ENCODE peak calls at places on chromosomes 6 and 20, in seven cellular contexts. One of them, this sample, is unnamed.

GRCh38 chr6:129683606-129684322 is 26.2 kb downstream of the ARHGAP18 start:
- DNase-seq in AG10803: peak
- DNase-seq in tibial nerve: peak
- DNase-seq in cardiac fibroblast: peak
- DNase-seq in WERI-Rb-1: no peak
- DNase-seq in tibial artery: peak
- DNase-seq in heart right ventricle: peak
- DNase-seq in this sample: peak

GRCh38 chr6:139060332-139060731 is 31.8 kb downstream of the ABRACL start:
- DNase-seq in AG10803: peak
- DNase-seq in tibial nerve: no peak
- DNase-seq in cardiac fibroblast: peak
- DNase-seq in WERI-Rb-1: no peak
- DNase-seq in tibial artery: no peak
- DNase-seq in heart right ventricle: no peak
- DNase-seq in this sample: no peak

GRCh38 chr20:10611357-10611756 is 62.4 kb downstream of the JAG1 start:
- DNase-seq in AG10803: peak
- DNase-seq in tibial nerve: no peak
- DNase-seq in cardiac fibroblast: peak
- DNase-seq in WERI-Rb-1: peak
- DNase-seq in tibial artery: no peak
- DNase-seq in heart right ventricle: peak
- DNase-seq in this sample: no peak

GRCh38 chr6:39980839-39981580 is 46.7 kb upstream of the MOCS1 start:
- DNase-seq in AG10803: peak
- DNase-seq in tibial nerve: peak
- DNase-seq in cardiac fibroblast: peak
- DNase-seq in WERI-Rb-1: peak
- DNase-seq in tibial artery: no peak
- DNase-seq in heart right ventricle: no peak
- DNase-seq in this sample: peak

GRCh38 chr6:88573971-88574370 is 389.4 kb downstream of the RNGTT start:
- DNase-seq in AG10803: no peak
- DNase-seq in tibial nerve: no peak
- DNase-seq in cardiac fibroblast: no peak
- DNase-seq in WERI-Rb-1: no peak
- DNase-seq in tibial artery: no peak
- DNase-seq in heart right ventricle: no peak
- DNase-seq in this sample: no peak

GRCh38 chr6:85428486-85428885 is 21.4 kb upstream of the NT5E start:
- DNase-seq in AG10803: peak
- DNase-seq in tibial nerve: no peak
- DNase-seq in cardiac fibroblast: no peak
- DNase-seq in WERI-Rb-1: no peak
- DNase-seq in tibial artery: no peak
- DNase-seq in heart right ventricle: no peak
- DNase-seq in this sample: no peak

GRCh38 chr20:47247972-47248371 is 108.5 kb downstream of the ZMYND8 start:
- DNase-seq in AG10803: no peak
- DNase-seq in tibial nerve: no peak
- DNase-seq in cardiac fibroblast: no peak
- DNase-seq in WERI-Rb-1: no peak
- DNase-seq in tibial artery: no peak
- DNase-seq in heart right ventricle: no peak
- DNase-seq in this sample: no peak

GRCh38 chr6:100433726-100434435 is 30.8 kb downstream of the SIM1 start:
- DNase-seq in AG10803: no peak
- DNase-seq in tibial nerve: no peak
- DNase-seq in cardiac fibroblast: no peak
- DNase-seq in WERI-Rb-1: no peak
- DNase-seq in tibial artery: no peak
- DNase-seq in heart right ventricle: no peak
- DNase-seq in this sample: no peak

GRCh38 chr6:15621203-15622044 is 41.4 kb downstream of the DTNBP1 start:
- DNase-seq in AG10803: peak
- DNase-seq in tibial nerve: peak
- DNase-seq in cardiac fibroblast: peak
- DNase-seq in WERI-Rb-1: peak
- DNase-seq in tibial artery: no peak
- DNase-seq in heart right ventricle: peak
- DNase-seq in this sample: peak

GRCh38 chr20:31542201-31542842 is 28.1 kb downstream of the HM13 start:
- DNase-seq in AG10803: peak
- DNase-seq in tibial nerve: no peak
- DNase-seq in cardiac fibroblast: peak
- DNase-seq in WERI-Rb-1: no peak
- DNase-seq in tibial artery: no peak
- DNase-seq in heart right ventricle: no peak
- DNase-seq in this sample: peak

GRCh38 chr6:46490425-46491200 is 636 bp downstream of the RCAN2 start:
- DNase-seq in AG10803: no peak
- DNase-seq in tibial nerve: no peak
- DNase-seq in cardiac fibroblast: no peak
- DNase-seq in WERI-Rb-1: peak
- DNase-seq in tibial artery: peak
- DNase-seq in heart right ventricle: peak
- DNase-seq in this sample: peak

GRCh38 chr6:15901141-15902115 is 227.5 kb upstream of the MYLIP start:
- DNase-seq in AG10803: no peak
- DNase-seq in tibial nerve: peak
- DNase-seq in cardiac fibroblast: no peak
- DNase-seq in WERI-Rb-1: no peak
- DNase-seq in tibial artery: no peak
- DNase-seq in heart right ventricle: no peak
- DNase-seq in this sample: peak

GRCh38 chr6:150967910-150968309 is 102.4 kb downstream of the MTHFD1L start:
- DNase-seq in AG10803: no peak
- DNase-seq in tibial nerve: no peak
- DNase-seq in cardiac fibroblast: no peak
- DNase-seq in WERI-Rb-1: no peak
- DNase-seq in tibial artery: no peak
- DNase-seq in heart right ventricle: no peak
- DNase-seq in this sample: no peak

GRCh38 chr6:130752292-130752691 is 74.9 kb upstream of the SMLR1 start:
- DNase-seq in AG10803: peak
- DNase-seq in tibial nerve: no peak
- DNase-seq in cardiac fibroblast: no peak
- DNase-seq in WERI-Rb-1: no peak
- DNase-seq in tibial artery: no peak
- DNase-seq in heart right ventricle: no peak
- DNase-seq in this sample: no peak

GRCh38 chr6:78513856-78514255 is 353.5 kb upstream of the IRAK1BP1 start:
- DNase-seq in AG10803: no peak
- DNase-seq in tibial nerve: no peak
- DNase-seq in cardiac fibroblast: peak
- DNase-seq in WERI-Rb-1: peak
- DNase-seq in tibial artery: no peak
- DNase-seq in heart right ventricle: no peak
- DNase-seq in this sample: no peak

GRCh38 chr6:53128842-53129241 is 19.8 kb downstream of the GCM1 start:
- DNase-seq in AG10803: peak
- DNase-seq in tibial nerve: no peak
- DNase-seq in cardiac fibroblast: no peak
- DNase-seq in WERI-Rb-1: no peak
- DNase-seq in tibial artery: no peak
- DNase-seq in heart right ventricle: no peak
- DNase-seq in this sample: no peak

GRCh38 chr20:22428051-22428450 is 156.3 kb downstream of the FOXA2 start:
- DNase-seq in AG10803: no peak
- DNase-seq in tibial nerve: no peak
- DNase-seq in cardiac fibroblast: no peak
- DNase-seq in WERI-Rb-1: no peak
- DNase-seq in tibial artery: no peak
- DNase-seq in heart right ventricle: no peak
- DNase-seq in this sample: no peak

GRCh38 chr6:67717281-67717680 is 917.8 kb upstream of the ADGRB3 start:
- DNase-seq in AG10803: no peak
- DNase-seq in tibial nerve: no peak
- DNase-seq in cardiac fibroblast: peak
- DNase-seq in WERI-Rb-1: no peak
- DNase-seq in tibial artery: no peak
- DNase-seq in heart right ventricle: no peak
- DNase-seq in this sample: no peak

GRCh38 chr20:47287609-47288144 is 68.8 kb downstream of the ZMYND8 start:
- DNase-seq in AG10803: no peak
- DNase-seq in tibial nerve: no peak
- DNase-seq in cardiac fibroblast: no peak
- DNase-seq in WERI-Rb-1: no peak
- DNase-seq in tibial artery: no peak
- DNase-seq in heart right ventricle: no peak
- DNase-seq in this sample: no peak

GRCh38 chr6:151167034-151167433 is 72.7 kb upstream of the AKAP12 start:
- DNase-seq in AG10803: no peak
- DNase-seq in tibial nerve: no peak
- DNase-seq in cardiac fibroblast: no peak
- DNase-seq in WERI-Rb-1: peak
- DNase-seq in tibial artery: no peak
- DNase-seq in heart right ventricle: no peak
- DNase-seq in this sample: no peak

GRCh38 chr6:127198549-127198948 is 68.1 kb upstream of the RNF146 start:
- DNase-seq in AG10803: peak
- DNase-seq in tibial nerve: peak
- DNase-seq in cardiac fibroblast: peak
- DNase-seq in WERI-Rb-1: no peak
- DNase-seq in tibial artery: no peak
- DNase-seq in heart right ventricle: no peak
- DNase-seq in this sample: peak

GRCh38 chr20:1895674-1896496 is 678 bp downstream of the SIRPA start:
- DNase-seq in AG10803: peak
- DNase-seq in tibial nerve: no peak
- DNase-seq in cardiac fibroblast: peak
- DNase-seq in WERI-Rb-1: no peak
- DNase-seq in tibial artery: peak
- DNase-seq in heart right ventricle: peak
- DNase-seq in this sample: peak
- H3K4me3 ChIP-seq in AG10803: peak
- H3K4me3 ChIP-seq in tibial nerve: peak
- H3K4me3 ChIP-seq in cardiac fibroblast: peak
- H3K4me3 ChIP-seq in WERI-Rb-1: peak
- H3K4me3 ChIP-seq in tibial artery: peak
- H3K4me3 ChIP-seq in heart right ventricle: peak
- H3K4me3 ChIP-seq in this sample: peak

GRCh38 chr6:125792680-125793079 is 1.9 kb downstream of the NCOA7 start:
- DNase-seq in AG10803: peak
- DNase-seq in tibial nerve: no peak
- DNase-seq in cardiac fibroblast: peak
- DNase-seq in WERI-Rb-1: no peak
- DNase-seq in tibial artery: no peak
- DNase-seq in heart right ventricle: no peak
- DNase-seq in this sample: no peak
- H3K4me3 ChIP-seq in AG10803: no peak
- H3K4me3 ChIP-seq in tibial nerve: peak
- H3K4me3 ChIP-seq in cardiac fibroblast: peak
- H3K4me3 ChIP-seq in WERI-Rb-1: no peak
- H3K4me3 ChIP-seq in tibial artery: no peak
- H3K4me3 ChIP-seq in heart right ventricle: no peak
- H3K4me3 ChIP-seq in this sample: no peak

DNA sequence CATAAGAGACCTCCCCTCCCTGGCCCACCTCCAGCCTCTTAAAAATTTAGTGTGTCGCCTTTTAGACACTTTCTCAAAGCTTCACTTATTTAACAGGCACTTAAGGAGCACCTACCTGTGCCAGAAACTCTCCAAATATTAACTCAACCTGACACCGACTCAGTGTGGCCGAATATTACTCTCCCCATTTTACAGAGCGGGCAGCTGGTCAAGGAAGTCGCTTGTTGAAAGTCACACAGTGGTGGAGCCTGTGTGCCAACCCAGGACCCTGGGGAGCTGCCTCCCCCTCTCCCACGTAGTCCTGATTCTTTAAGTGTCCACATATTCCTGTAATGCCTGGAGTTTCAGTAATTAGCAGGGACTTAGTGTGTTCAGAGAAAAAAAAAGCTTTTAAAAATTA is 1.0 kb upstream of the PMEPA1 start:
- DNase-seq in AG10803: no peak
- DNase-seq in tibial nerve: no peak
- DNase-seq in cardiac fibroblast: no peak
- DNase-seq in WERI-Rb-1: no peak
- DNase-seq in tibial artery: no peak
- DNase-seq in heart right ventricle: no peak
- DNase-seq in this sample: no peak
- H3K4me3 ChIP-seq in AG10803: peak
- H3K4me3 ChIP-seq in tibial nerve: peak
- H3K4me3 ChIP-seq in cardiac fibroblast: peak
- H3K4me3 ChIP-seq in WERI-Rb-1: peak
- H3K4me3 ChIP-seq in tibial artery: peak
- H3K4me3 ChIP-seq in heart right ventricle: peak
- H3K4me3 ChIP-seq in this sample: no peak

DNA sequence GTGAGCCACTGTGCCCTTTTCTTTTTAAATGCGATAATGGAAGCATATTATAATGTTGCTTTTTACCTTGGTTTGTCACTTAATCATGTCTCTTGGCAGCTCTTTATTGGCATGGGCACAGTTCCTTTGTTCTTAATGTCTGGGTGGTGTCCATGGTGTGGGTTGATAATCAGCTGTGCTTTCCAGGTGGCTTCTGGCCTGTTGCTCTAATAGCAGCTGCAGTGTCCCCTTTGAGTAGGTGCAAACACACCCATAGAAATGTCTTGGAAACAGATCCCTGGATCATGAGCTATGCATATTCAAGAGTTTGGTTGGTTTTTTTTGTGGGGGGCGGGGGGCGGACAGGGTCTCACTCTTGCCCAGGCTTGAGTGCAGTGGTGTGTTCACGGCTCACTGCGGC is 29.9 kb downstream of the EFCAB8 start:
- DNase-seq in AG10803: no peak
- DNase-seq in tibial nerve: no peak
- DNase-seq in cardiac fibroblast: no peak
- DNase-seq in WERI-Rb-1: no peak
- DNase-seq in tibial artery: no peak
- DNase-seq in heart right ventricle: no peak
- DNase-seq in this sample: no peak
- H3K4me3 ChIP-seq in AG10803: no peak
- H3K4me3 ChIP-seq in tibial nerve: no peak
- H3K4me3 ChIP-seq in cardiac fibroblast: no peak
- H3K4me3 ChIP-seq in WERI-Rb-1: no peak
- H3K4me3 ChIP-seq in tibial artery: no peak
- H3K4me3 ChIP-seq in heart right ventricle: no peak
- H3K4me3 ChIP-seq in this sample: no peak

DNA sequence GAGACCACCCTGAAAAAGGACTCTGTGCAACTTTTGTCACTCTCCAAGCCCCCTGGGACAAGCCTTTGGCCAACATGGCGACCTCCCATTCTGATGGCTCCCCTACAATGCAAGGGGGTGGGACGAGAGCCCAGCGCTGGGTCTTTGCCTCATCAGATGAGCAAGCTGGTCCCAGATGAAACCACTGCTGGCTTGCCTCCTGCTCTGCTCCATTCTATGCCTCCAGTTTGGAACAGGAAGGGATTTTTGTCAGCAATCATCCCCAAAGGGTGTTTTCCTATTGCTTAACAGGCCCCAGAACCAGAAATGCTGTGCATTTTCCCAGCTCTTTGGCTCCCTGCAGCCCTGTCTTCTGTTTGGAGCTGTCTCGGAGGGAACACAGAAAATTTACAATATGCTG is 412.7 kb downstream of the MAFB start:
- DNase-seq in AG10803: peak
- DNase-seq in tibial nerve: no peak
- DNase-seq in cardiac fibroblast: no peak
- DNase-seq in WERI-Rb-1: no peak
- DNase-seq in tibial artery: peak
- DNase-seq in heart right ventricle: peak
- DNase-seq in this sample: peak
- H3K4me3 ChIP-seq in AG10803: no peak
- H3K4me3 ChIP-seq in tibial nerve: no peak
- H3K4me3 ChIP-seq in cardiac fibroblast: no peak
- H3K4me3 ChIP-seq in WERI-Rb-1: no peak
- H3K4me3 ChIP-seq in tibial artery: no peak
- H3K4me3 ChIP-seq in heart right ventricle: no peak
- H3K4me3 ChIP-seq in this sample: no peak

This sample was measured in lower leg skin.